ENCODE peak calls at places on chromosomes 6 and 20, in four cellular contexts. B, Y, J and R are unnamed samples.

GRCh38 chr6:49736017-49736508 is 8.1 kb downstream of the CRISP3 start:
- DNase-seq in J (no peak), B (no peak), Y (no peak), R (no peak)

GRCh38 chr6:45185403-45186251 is 142.5 kb upstream of the RUNX2 start:
- DNase-seq in J (no peak), B (no peak), Y (no peak), R (no peak)

GRCh38 chr6:54903884-54904283 is 57.3 kb downstream of the FAM83B start:
- DNase-seq in Y (no peak), B (no peak), J (no peak), R (no peak)

GRCh38 chr20:45993197-45993951 is 15.3 kb upstream of the MMP9 start:
- DNase-seq in J (peak), B (no peak), Y (peak), R (peak)

GRCh38 chr6:83609248-83609647 is 96.9 kb downstream of the PRSS35 start:
- DNase-seq in Y (no peak), B (no peak), J (no peak), R (no peak)

GRCh38 chr6:100300221-100300736 is 164.4 kb downstream of the SIM1 start:
- DNase-seq in Y (peak), J (no peak), B (no peak), R (no peak)

GRCh38 chr6:139644821-139645220 is 270.4 kb upstream of the CITED2 start:
- DNase-seq in B (no peak), Y (no peak), J (peak), R (no peak)

GRCh38 chr6:165178056-165178455 is 131.3 kb downstream of the C6orf118 start:
- DNase-seq in J (no peak), B (no peak), Y (no peak), R (no peak)

GRCh38 chr20:58090181-58090580 is 138.3 kb downstream of the ANKRD60 start:
- DNase-seq in Y (no peak), B (no peak), J (no peak), R (no peak)

GRCh38 chr6:148502083-148502772 is 159.6 kb downstream of the SASH1 start:
- DNase-seq in J (no peak), Y (no peak), B (no peak), R (no peak)

GRCh38 chr6:167465497-167465896 is 140.6 kb downstream of the TTLL2 start:
- DNase-seq in Y (no peak), J (no peak), B (no peak), R (no peak)

GRCh38 chr20:675453-676314 is at the start of gene SCRT2:
- DNase-seq in Y (no peak), J (no peak), B (peak), R (peak)

GRCh38 chr6:118377711-118378414 is 170.2 kb upstream of the PLN start:
- DNase-seq in Y (no peak), B (no peak), J (no peak), R (no peak)

GRCh38 chr20:31849306-31849930 is 4.0 kb upstream of the FOXS1 start:
- DNase-seq in Y (no peak), J (no peak), B (peak), R (peak)

GRCh38 chr6:89487864-89488263 is 54.9 kb downstream of the ANKRD6 start:
- DNase-seq in J (no peak), Y (no peak), B (no peak), R (no peak)

GRCh38 chr6:1802495-1803395 is 193.0 kb downstream of the FOXC1 start:
- DNase-seq in B (no peak), Y (no peak), J (no peak), R (no peak)

GRCh38 chr6:142746524-142746923 is 198.5 kb downstream of the HIVEP2 start:
- DNase-seq in J (no peak), Y (no peak), B (no peak), R (no peak)

GRCh38 chr6:3568396-3569082 is 111.7 kb upstream of the SLC22A23 start:
- DNase-seq in Y (no peak), J (no peak), B (no peak), R (no peak)

GRCh38 chr20:1301031-1301529 is 27.9 kb downstream of the SDCBP2 start:
- DNase-seq in B (no peak), Y (peak), J (no peak), R (no peak)

GRCh38 chr6:169073311-169073710 is 180.3 kb downstream of the THBS2 start:
- DNase-seq in Y (no peak), B (no peak), J (no peak), R (no peak)

GRCh38 chr6:122818866-122819265 is 29.8 kb downstream of the SMPDL3A start:
- DNase-seq in B (no peak), Y (no peak), J (no peak), R (no peak)

GRCh38 chr6:162715601-162716000 is 12.0 kb downstream of the PRKN start:
- DNase-seq in J (no peak), B (no peak), Y (no peak), R (no peak)

GRCh38 chr20:22207280-22207679 is 377.1 kb downstream of the FOXA2 start:
- DNase-seq in B (no peak), Y (no peak), J (no peak), R (no peak)

GRCh38 chr6:129903082-129903481 is 42.0 kb upstream of the TMEM244 start:
- DNase-seq in Y (no peak), J (no peak), B (no peak), R (no peak)

GRCh38 chr6:37625591-37626374 is 71.9 kb downstream of the MDGA1 start:
- DNase-seq in J (no peak), B (no peak), Y (no peak), R (no peak)

GRCh38 chr20:56924976-56925695 is 296.0 kb downstream of the TFAP2C start:
- DNase-seq in B (no peak), J (no peak), Y (no peak), R (no peak)

GRCh38 chr6:56555438-56555872 is 87.2 kb downstream of the DST start:
- DNase-seq in Y (no peak), B (no peak), J (no peak), R (no peak)

GRCh38 chr6:158573542-158573931 is 13.6 kb downstream of the TMEM181 start:
- DNase-seq in Y (no peak), J (no peak), B (no peak), R (no peak)

GRCh38 chr6:127342296-127342945 is 988 bp downstream of the ECHDC1 start:
- DNase-seq in J (no peak), B (peak), Y (no peak), R (no peak)

GRCh38 chr6:157099912-157100593 is 223.3 kb downstream of the TMEM242 start:
- DNase-seq in B (no peak), Y (no peak), J (no peak), R (no peak)

GRCh38 chr6:105389543-105389942 is 13.3 kb downstream of the PREP start:
- DNase-seq in J (no peak), Y (no peak), B (no peak), R (no peak)

GRCh38 chr6:106138151-106138550 is 52.0 kb downstream of the PRDM1 start:
- DNase-seq in J (no peak), B (no peak), Y (no peak), R (peak)

GRCh38 chr6:1689141-1689540 is 79.4 kb downstream of the FOXC1 start:
- DNase-seq in J (no peak), B (no peak), Y (no peak), R (no peak)

GRCh38 chr6:139131736-139132285 is 3.1 kb upstream of the HECA start:
- DNase-seq in Y (no peak), J (no peak), B (no peak), R (no peak)

DNA sequence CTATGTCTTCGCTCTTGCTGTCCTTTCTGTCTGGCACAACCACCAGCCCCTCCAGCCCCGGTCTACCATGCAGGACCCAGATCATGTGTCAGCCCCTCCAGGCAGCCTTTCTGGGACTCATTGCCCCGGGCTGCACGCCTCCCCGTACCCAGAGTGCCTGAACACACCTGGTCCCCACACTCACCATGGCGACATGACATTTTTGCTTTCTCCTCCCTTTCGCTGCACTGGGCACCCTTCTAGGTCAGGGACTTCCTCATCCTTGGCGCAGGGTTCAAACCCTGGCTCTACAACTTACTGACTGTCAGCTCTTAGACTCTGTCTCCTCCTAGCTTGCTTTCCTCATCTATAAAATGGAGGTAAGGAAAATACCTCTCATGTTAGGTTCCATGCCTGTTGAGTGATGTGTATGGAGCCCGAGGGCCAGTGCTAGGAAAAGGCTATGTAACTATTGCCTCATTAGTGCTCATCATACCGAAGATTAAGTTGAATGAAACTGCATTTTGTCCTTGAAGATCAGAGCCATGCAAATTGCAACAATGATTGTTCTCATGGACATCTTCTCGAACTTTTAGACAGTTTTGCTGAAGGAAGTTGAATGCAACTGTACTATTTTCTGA is 49.7 kb upstream of the TIAM2 start:
- DNase-seq in Y (no peak), J (no peak), B (no peak), R (no peak)
- H3K4me3 ChIP-seq in Y (no peak), J (no peak), B (no peak), R (no peak)

DNA sequence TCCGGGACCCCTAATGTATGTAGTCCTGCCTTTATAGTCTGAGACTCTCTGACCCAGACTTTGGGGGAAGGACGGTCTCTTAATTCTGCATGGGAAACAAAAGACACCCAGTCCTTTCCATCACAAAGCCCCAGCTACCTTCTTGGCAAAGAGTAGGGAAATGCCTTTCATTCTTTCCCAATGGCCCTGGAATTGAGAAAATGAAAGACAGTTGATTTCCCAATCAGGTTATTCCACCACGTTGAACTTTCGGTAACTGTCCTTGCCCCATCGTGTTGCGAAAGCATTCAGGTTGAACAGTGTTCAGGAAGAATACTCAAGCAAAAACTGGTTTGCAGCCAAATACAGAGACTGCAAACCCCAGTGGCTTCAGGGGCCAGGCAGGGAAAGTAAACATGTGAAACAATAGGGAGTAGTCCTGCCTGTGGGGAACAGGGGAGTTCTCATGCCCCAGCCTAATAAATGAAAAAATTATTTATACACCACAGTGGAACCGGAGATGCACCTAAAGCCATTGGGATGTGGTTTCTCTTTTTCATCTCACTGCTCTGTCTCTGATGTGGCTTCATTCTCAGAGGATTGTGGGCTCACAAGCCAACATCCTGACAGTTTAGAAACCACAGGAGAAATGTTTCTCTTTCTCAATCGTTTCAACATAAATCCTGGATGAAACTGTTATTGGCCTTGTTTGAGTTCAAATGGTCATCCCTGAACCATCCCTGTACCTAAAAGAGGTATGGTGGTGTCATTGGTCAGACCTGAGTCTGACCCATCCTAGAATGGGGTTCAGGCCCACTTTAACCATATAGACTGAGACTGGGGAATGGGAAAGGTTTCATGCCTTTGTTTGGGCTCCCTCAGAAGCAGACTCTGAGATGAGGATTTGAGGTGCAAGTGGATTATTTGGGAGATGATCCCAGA is 44.2 kb upstream of the SLC9A8 start:
- DNase-seq in J (peak), B (peak), Y (no peak), R (peak)
- TF ChIP-seq POLR2AphosphoS5 in J (peak), B (peak), Y (no peak), R (peak)

GRCh38 chr6:110357696-110358535 is at the start of gene METTL24:
- DNase-seq in J (no peak), Y (no peak), B (no peak), R (peak)

GRCh38 chr6:110357298-110357695 is 852 bp downstream of the METTL24 start:
- DNase-seq in J (no peak), Y (no peak), B (no peak), R (no peak)

GRCh38 chr6:110358536-110359148 is 493 bp upstream of the METTL24 start:
- DNase-seq in J (no peak), Y (no peak), B (no peak), R (no peak)

GRCh38 chr6:110360671-110361070 is 2.5 kb upstream of the METTL24 start:
- DNase-seq in J (no peak), B (no peak), Y (no peak), R (no peak)

GRCh38 chr6:110359554-110359953 is 1.4 kb upstream of the METTL24 start:
- DNase-seq in Y (no peak), J (no peak), B (no peak), R (no peak)
- H3K27ac ChIP-seq in Y (no peak), J (no peak), B (no peak), R (no peak)

GRCh38 chr20:51960004-51960403 is 157.7 kb upstream of the SALL4 start:
- DNase-seq in Y (no peak), J (no peak), B (no peak), R (no peak)

GRCh38 chr20:51955756-51956155 is 153.4 kb upstream of the SALL4 start:
- DNase-seq in J (no peak), Y (no peak), B (no peak), R (no peak)

GRCh38 chr20:51958099-51958498 is 155.8 kb upstream of the SALL4 start:
- DNase-seq in Y (no peak), J (no peak), B (no peak), R (no peak)

GRCh38 chr20:51961964-51962761 is 159.8 kb upstream of the SALL4 start:
- DNase-seq in Y (no peak), J (no peak), B (no peak), R (no peak)

GRCh38 chr20:51958636-51959542 is 156.6 kb upstream of the SALL4 start:
- DNase-seq in Y (no peak), J (no peak), B (no peak), R (no peak)
- H3K4me3 ChIP-seq in Y (no peak), J (no peak), B (no peak), R (no peak)

DNA sequence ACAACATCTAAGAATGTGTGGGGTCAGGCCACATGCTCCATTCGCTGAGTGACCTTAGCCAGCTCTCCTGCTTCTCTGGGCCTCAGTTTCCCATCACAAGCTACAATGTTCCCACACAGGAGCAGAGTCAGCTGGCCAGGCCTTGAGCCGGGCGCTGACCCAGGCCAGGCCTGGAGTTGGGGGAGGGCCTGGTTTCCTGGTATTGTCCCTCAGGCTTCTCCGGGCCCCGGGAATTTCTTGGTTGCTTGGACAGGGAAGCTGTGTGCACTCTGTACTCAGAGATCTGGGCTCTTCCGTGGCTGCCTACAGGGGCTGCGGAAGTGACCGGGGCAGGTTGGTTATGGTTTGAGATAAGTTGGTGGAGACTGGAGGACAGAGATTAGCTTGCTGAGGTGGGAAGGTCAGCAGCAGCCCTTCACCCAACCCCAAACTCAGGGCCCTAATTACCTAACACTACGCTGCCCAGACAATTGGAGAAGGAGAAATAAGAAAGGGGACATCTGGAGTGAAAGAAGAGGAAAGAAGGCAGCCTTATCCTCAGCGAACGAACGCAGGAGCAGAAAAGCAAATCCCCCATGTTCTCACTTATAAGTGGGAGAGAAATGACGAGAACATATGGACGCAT is 6.3 kb downstream of the TGM2 start:
- DNase-seq in J (no peak), Y (no peak), B (no peak), R (no peak)
- TF ChIP-seq POLR2AphosphoS5 in J (no peak), Y (no peak), B (no peak), R (no peak)

DNA sequence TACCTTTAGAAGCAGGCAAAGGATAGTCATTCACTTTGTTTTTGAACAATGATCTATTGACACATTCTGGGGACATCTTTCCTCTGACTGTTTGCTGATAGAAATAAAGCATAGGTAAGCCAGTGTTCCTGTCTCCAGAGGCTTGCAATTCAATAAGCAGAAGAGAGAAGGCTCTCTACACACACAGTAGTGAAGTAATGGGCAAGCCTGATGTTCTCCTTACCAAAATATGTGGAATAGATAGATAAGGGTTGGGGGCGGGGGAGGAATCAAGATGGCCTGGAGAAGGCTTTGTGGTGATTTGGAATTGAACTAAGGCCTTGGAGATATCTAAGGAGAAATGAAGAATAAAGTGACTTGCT is 27.3 kb downstream of the PAQR8 start:
- DNase-seq in B (no peak), Y (no peak), J (no peak), R (no peak)
- H3K27ac ChIP-seq in B (no peak), Y (peak), J (peak), R (peak)